ENCODE peak calls at places on chromosomes 5 and 9, in five cellular contexts. T, A, E, Q and M are unnamed samples.
A peak's percentile ranks its signal among the peaks of the same experiment; 100 is the strongest.

GRCh38 chr5:150665044-150665443 is 4.0 kb downstream of the MYOZ3 start:
- DNase-seq in T (no peak), A (no peak), E (no peak), Q (no peak), M (no peak)

GRCh38 chr9:88812938-88813670 is 178.2 kb upstream of the S1PR3 start:
- DNase-seq in T (no peak), A (no peak), E (no peak), Q (no peak), M (no peak)

GRCh38 chr5:74310386-74310785 is 330.1 kb downstream of the ENC1 start:
- DNase-seq in T (peak; percentile 42), A (no peak), E (peak; percentile 50), Q (no peak), M (no peak)

GRCh38 chr5:170408189-170408588 is 19.0 kb upstream of the KCNMB1 start:
- DNase-seq in T (peak; percentile 20), A (no peak), E (no peak), Q (no peak), M (peak; percentile 81)

GRCh38 chr5:142012186-142012785 is 541 bp downstream of the GNPDA1 start:
- DNase-seq in T (peak; percentile 65), A (peak; percentile 48), E (peak; percentile 44), Q (peak; percentile 80), M (peak; percentile 48)

GRCh38 chr5:14353661-14354474 is 210.7 kb downstream of the TRIO start:
- DNase-seq in T (no peak), A (no peak), E (no peak), Q (no peak), M (no peak)

GRCh38 chr9:98600631-98601030 is 108.1 kb downstream of the GABBR2 start:
- DNase-seq in T (no peak), A (no peak), E (no peak), Q (no peak), M (no peak)

GRCh38 chr5:60261732-60262131 is 368.2 kb upstream of the PDE4D start:
- DNase-seq in T (no peak), A (no peak), E (no peak), Q (no peak), M (no peak)

GRCh38 chr9:123395276-123396006 is 39.4 kb downstream of the CRB2 start:
- DNase-seq in T (no peak), A (no peak), E (no peak), Q (no peak), M (peak; percentile 34)

GRCh38 chr9:89458768-89459496 is 39.0 kb downstream of the SEMA4D start:
- DNase-seq in T (no peak), A (no peak), E (no peak), Q (no peak), M (peak; percentile 45)

GRCh38 chr9:78714591-78714990 is 417.7 kb downstream of the PSAT1 start:
- DNase-seq in T (peak; percentile 75), A (no peak), E (no peak), Q (no peak), M (no peak)

GRCh38 chr5:31382051-31382878 is 149.6 kb downstream of the DROSHA start:
- DNase-seq in T (no peak), A (no peak), E (no peak), Q (no peak), M (peak; percentile 68)

GRCh38 chr5:172564883-172565282 is 76.2 kb upstream of the NEURL1B start:
- DNase-seq in T (no peak), A (no peak), E (no peak), Q (no peak), M (no peak)

GRCh38 chr5:73346878-73347408 is 101.6 kb downstream of the FOXD1 start:
- DNase-seq in T (no peak), A (no peak), E (no peak), Q (no peak), M (no peak)

DNA sequence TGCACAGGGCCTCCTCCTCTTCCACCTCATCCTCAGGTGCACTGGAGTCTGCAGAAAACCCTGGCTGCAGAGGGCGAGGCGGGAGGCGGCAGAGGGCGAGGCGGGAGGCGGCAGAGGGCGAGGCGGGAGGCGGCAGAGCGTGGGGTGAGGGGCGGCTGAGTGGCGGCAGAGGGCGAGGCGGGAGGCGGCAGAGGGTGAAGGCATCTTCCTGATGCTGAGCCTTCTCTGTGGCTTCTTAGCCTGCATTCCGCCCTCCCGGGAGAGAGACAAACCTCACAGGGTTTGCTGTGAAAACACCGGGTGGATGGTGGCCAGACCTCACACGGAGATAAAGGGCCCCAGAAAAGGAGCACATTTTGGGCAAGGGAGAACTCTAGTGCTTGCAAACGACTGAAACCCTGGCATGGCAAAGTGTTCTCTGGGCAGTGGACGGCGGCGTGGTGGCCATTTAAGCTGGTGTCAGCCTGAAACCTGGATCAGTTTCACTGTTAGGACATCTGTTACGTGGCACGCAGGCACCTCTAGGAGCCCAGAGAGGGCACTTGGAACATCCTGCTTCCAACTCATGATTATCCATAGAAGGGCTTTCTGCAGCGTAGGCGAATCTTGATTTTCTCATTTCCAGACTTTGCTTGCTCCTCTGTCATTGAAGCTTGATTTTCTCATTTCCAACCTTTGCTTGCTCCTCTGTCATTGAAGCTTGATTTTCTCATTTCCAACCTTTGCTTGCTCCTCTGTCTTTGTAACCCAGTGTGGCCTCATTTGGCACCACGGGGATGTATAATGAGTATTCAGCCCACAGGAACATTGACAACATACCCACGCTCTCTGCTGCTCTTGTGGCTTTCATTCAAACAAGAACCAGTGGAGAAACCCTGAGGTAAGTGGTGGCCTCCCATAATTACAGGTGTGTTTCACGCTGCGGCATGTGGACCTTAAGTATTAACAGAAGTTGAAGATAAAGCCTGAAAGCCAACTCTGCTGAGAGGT is 16.3 kb upstream of the PLEKHG4B start:
- DNase-seq in T (no peak), A (no peak), E (no peak), Q (no peak), M (no peak)
- TF ChIP-seq EZH2 in T (peak; percentile 43), A (no peak), E (no peak), Q (no peak), M (no peak)

GRCh38 chr5:175874462-175875139 is 3.2 kb downstream of the CPLX2 start:
- DNase-seq in T (no peak), A (no peak), E (no peak), Q (no peak), M (no peak)

GRCh38 chr5:175870820-175871447 is 444 bp upstream of the CPLX2 start:
- DNase-seq in T (no peak), A (no peak), E (no peak), Q (no peak), M (no peak)

GRCh38 chr5:175873090-175873454 is 1.7 kb downstream of the CPLX2 start:
- DNase-seq in T (no peak), A (no peak), E (no peak), Q (no peak), M (peak; percentile 80)

GRCh38 chr5:175868996-175869638 is 2.3 kb upstream of the CPLX2 start:
- DNase-seq in T (no peak), A (no peak), E (no peak), Q (no peak), M (peak; percentile 18)

DNA sequence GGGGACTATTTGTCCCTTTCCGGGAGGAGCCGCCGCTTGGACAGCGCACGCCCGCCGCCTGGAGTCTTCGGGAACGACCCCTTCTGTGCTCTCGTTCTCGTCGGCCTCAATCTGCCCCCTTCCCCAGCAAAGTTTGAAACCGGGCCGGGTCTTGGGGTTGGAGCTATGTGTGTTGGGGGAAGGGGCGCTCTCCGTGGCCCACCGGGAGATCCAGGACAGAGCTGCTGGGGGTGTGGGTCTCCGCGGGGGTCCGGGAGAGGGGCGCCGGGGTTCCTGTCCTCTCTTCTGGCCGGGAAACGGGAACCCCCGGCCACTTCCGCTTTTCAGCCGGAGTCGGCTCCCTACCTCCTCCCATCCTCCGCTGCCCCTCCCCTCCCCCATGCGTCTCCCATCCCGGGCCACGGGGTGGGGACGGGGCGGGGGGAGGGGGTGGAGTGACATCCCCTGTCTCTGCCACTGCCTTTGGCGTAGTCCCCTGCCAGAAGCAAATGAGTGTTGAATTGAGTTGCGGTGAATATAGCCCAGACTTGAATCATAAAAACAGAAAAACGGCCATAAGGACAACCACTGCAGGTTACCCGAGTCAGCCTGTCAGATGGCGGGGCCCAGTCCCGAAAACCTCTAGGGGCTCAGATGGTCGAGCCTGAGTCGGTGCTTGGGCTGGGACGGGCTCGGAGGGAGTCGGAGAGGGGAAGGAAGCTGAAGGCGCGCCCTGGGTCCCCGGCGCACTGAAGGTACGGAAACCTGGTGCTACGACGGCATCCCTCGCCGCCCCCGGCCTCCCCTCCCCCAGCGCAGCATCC is 1.1 kb downstream of the CPLX2 start:
- DNase-seq in T (no peak), A (no peak), E (no peak), Q (no peak), M (peak; percentile 41)
- H3K9ac ChIP-seq in T (no peak overlapping the region), A (no peak overlapping the region), E (no peak overlapping the region), Q (no peak overlapping the region), M (no peak overlapping the region)

DNA sequence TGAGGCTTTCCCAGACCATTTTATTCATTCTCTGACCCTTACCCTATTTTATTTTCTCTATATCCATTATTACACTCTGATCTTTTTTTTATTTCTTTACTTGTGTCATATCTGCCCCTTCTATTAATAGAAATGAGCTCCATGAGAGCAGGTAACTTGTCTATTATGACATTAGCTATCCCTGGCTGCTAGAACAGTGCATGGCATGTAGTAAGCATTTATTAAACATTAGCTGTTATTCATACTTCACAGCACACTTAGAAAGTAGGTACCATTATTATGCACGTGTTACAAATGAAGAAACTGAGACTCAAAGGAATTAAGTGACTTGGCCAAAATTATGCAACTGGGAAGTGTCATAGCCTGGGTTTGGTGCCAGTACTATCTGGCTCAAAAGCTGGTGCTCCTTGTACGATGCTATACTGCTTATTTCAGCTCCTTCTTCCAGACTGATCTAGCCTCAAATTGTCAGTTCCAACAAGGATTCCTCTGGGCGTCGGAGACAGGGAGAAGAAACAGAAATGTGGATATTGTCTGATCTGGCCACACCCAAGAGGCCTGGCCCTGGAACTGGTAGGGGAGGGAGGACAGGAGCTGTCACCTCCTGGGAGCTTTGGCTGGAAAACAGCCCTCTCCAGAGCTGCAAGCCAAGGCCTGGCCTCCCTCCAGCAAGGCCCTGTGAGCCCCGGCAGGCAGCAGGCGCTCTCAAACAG is 10.8 kb upstream of the NIPAL4 start:
- DNase-seq in T (peak; percentile 44), A (no peak), E (no peak), Q (no peak), M (no peak)
- TF ChIP-seq EZH2phosphoT487 in T (no peak), A (no peak), E (no peak), Q (no peak), M (no peak)

GRCh38 chr5:178590141-178590923 is at the start of gene COL23A1:
- DNase-seq in T (peak; percentile 65), A (no peak), E (peak; percentile 40), Q (no peak), M (peak; percentile 90)
- TF ChIP-seq EZH2 in T (no peak), A (no peak), E (peak; percentile 42), Q (no peak), M (no peak)